ENCODE peak calls at places on chromosomes 1 and 21, in nine cellular contexts. One of them, this sample, is unnamed.

GRCh38 chr1:214584805-214585766 is 17.9 kb upstream of the CENPF start:
- DNase-seq in colonic mucosa: no peak
- DNase-seq in GM23338: peak; percentile 71
- DNase-seq in spleen: no peak
- DNase-seq in SK-N-SH: no peak
- DNase-seq in brain microvascular endothelial cell: no peak
- DNase-seq in stomach: no peak
- DNase-seq in Calu3: no peak
- DNase-seq in fibroblast of the aortic adventitia: peak; percentile 77
- DNase-seq in this sample: peak; percentile 65

GRCh38 chr1:19892628-19893168 is 10.5 kb downstream of the OTUD3 start:
- DNase-seq in GM23338: no peak
- DNase-seq in fibroblast of the aortic adventitia: peak; percentile 8
- DNase-seq in stomach: no peak
- DNase-seq in brain microvascular endothelial cell: no peak
- DNase-seq in Calu3: no peak
- DNase-seq in spleen: no peak
- DNase-seq in colonic mucosa: no peak
- DNase-seq in SK-N-SH: no peak
- DNase-seq in this sample: no peak

GRCh38 chr1:7538033-7538432 is 233.1 kb upstream of the VAMP3 start:
- DNase-seq in SK-N-SH: no peak
- DNase-seq in spleen: peak; percentile 24
- DNase-seq in colonic mucosa: no peak
- DNase-seq in brain microvascular endothelial cell: peak; percentile 72
- DNase-seq in Calu3: no peak
- DNase-seq in GM23338: no peak
- DNase-seq in stomach: no peak
- DNase-seq in fibroblast of the aortic adventitia: no peak
- DNase-seq in this sample: peak; percentile 25

GRCh38 chr1:91578320-91579109 is 77.9 kb downstream of the CDC7 start:
- DNase-seq in Calu3: no peak
- DNase-seq in spleen: no peak
- DNase-seq in stomach: no peak
- DNase-seq in SK-N-SH: no peak
- DNase-seq in colonic mucosa: no peak
- DNase-seq in GM23338: no peak
- DNase-seq in brain microvascular endothelial cell: no peak
- DNase-seq in fibroblast of the aortic adventitia: no peak
- DNase-seq in this sample: peak; percentile 16

GRCh38 chr1:179187708-179188471 is 41.6 kb downstream of the ABL2 start:
- DNase-seq in Calu3: no peak
- DNase-seq in brain microvascular endothelial cell: no peak
- DNase-seq in fibroblast of the aortic adventitia: no peak
- DNase-seq in colonic mucosa: no peak
- DNase-seq in stomach: no peak
- DNase-seq in GM23338: no peak
- DNase-seq in spleen: no peak
- DNase-seq in SK-N-SH: no peak
- DNase-seq in this sample: no peak

GRCh38 chr1:156880473-156880872 is 13.0 kb upstream of the PEAR1 start:
- DNase-seq in stomach: no peak
- DNase-seq in Calu3: no peak
- DNase-seq in colonic mucosa: no peak
- DNase-seq in GM23338: no peak
- DNase-seq in SK-N-SH: no peak
- DNase-seq in spleen: no peak
- DNase-seq in brain microvascular endothelial cell: no peak
- DNase-seq in fibroblast of the aortic adventitia: no peak
- DNase-seq in this sample: no peak

GRCh38 chr1:219324629-219325367 is 151.1 kb downstream of the LYPLAL1 start:
- DNase-seq in colonic mucosa: no peak
- DNase-seq in GM23338: no peak
- DNase-seq in stomach: no peak
- DNase-seq in brain microvascular endothelial cell: peak; percentile 90
- DNase-seq in fibroblast of the aortic adventitia: peak; percentile 97
- DNase-seq in SK-N-SH: no peak
- DNase-seq in Calu3: peak; percentile 25
- DNase-seq in spleen: no peak
- DNase-seq in this sample: peak; percentile 92

GRCh38 chr1:110421159-110421777 is 13.8 kb upstream of the LAMTOR5 start:
- DNase-seq in GM23338: no peak
- DNase-seq in fibroblast of the aortic adventitia: peak; percentile 69
- DNase-seq in Calu3: no peak
- DNase-seq in colonic mucosa: no peak
- DNase-seq in SK-N-SH: no peak
- DNase-seq in spleen: no peak
- DNase-seq in brain microvascular endothelial cell: peak; percentile 66
- DNase-seq in stomach: no peak
- DNase-seq in this sample: peak; percentile 66

GRCh38 chr1:68087184-68087583 is 36.8 kb upstream of the DIRAS3 start:
- DNase-seq in SK-N-SH: no peak
- DNase-seq in spleen: no peak
- DNase-seq in stomach: no peak
- DNase-seq in fibroblast of the aortic adventitia: no peak
- DNase-seq in brain microvascular endothelial cell: peak; percentile 6
- DNase-seq in Calu3: no peak
- DNase-seq in GM23338: no peak
- DNase-seq in colonic mucosa: no peak
- DNase-seq in this sample: no peak

GRCh38 chr1:39213511-39214002 is 9.1 kb downstream of the MACF1 start:
- DNase-seq in GM23338: no peak
- DNase-seq in brain microvascular endothelial cell: peak; percentile 54
- DNase-seq in colonic mucosa: no peak
- DNase-seq in stomach: no peak
- DNase-seq in spleen: no peak
- DNase-seq in fibroblast of the aortic adventitia: peak; percentile 71
- DNase-seq in Calu3: no peak
- DNase-seq in SK-N-SH: no peak
- DNase-seq in this sample: peak; percentile 83

GRCh38 chr1:161994153-161994814 is 29.4 kb downstream of the OLFML2B start:
- DNase-seq in fibroblast of the aortic adventitia: peak; percentile 68
- DNase-seq in GM23338: no peak
- DNase-seq in colonic mucosa: no peak
- DNase-seq in SK-N-SH: peak; percentile 32
- DNase-seq in spleen: no peak
- DNase-seq in stomach: no peak
- DNase-seq in Calu3: no peak
- DNase-seq in brain microvascular endothelial cell: no peak
- DNase-seq in this sample: peak; percentile 38

GRCh38 chr1:235972316-235973090 is 92.4 kb downstream of the NID1 start:
- DNase-seq in brain microvascular endothelial cell: peak; percentile 83
- DNase-seq in spleen: no peak
- DNase-seq in colonic mucosa: no peak
- DNase-seq in SK-N-SH: peak; percentile 51
- DNase-seq in GM23338: no peak
- DNase-seq in Calu3: no peak
- DNase-seq in fibroblast of the aortic adventitia: peak; percentile 94
- DNase-seq in stomach: no peak
- DNase-seq in this sample: peak; percentile 87

GRCh38 chr1:71521655-71522264 is 440.9 kb upstream of the ZRANB2 start:
- DNase-seq in Calu3: peak; percentile 51
- DNase-seq in brain microvascular endothelial cell: peak; percentile 11
- DNase-seq in SK-N-SH: peak; percentile 47
- DNase-seq in fibroblast of the aortic adventitia: peak; percentile 74
- DNase-seq in stomach: peak; percentile 39
- DNase-seq in GM23338: peak; percentile 54
- DNase-seq in colonic mucosa: peak; percentile 65
- DNase-seq in spleen: no peak
- DNase-seq in this sample: peak; percentile 18

GRCh38 chr1:75632350-75632949 is 21.5 kb upstream of the SLC44A5 start:
- DNase-seq in Calu3: peak; percentile 36
- DNase-seq in stomach: no peak
- DNase-seq in GM23338: peak; percentile 72
- DNase-seq in fibroblast of the aortic adventitia: peak; percentile 60
- DNase-seq in brain microvascular endothelial cell: peak; percentile 17
- DNase-seq in SK-N-SH: peak; percentile 34
- DNase-seq in spleen: no peak
- DNase-seq in colonic mucosa: no peak
- DNase-seq in this sample: peak; percentile 41

GRCh38 chr21:26801524-26801923 is 43.7 kb downstream of the ADAMTS1 start:
- DNase-seq in stomach: no peak
- DNase-seq in brain microvascular endothelial cell: peak; percentile 48
- DNase-seq in Calu3: no peak
- DNase-seq in spleen: no peak
- DNase-seq in fibroblast of the aortic adventitia: peak; percentile 88
- DNase-seq in GM23338: no peak
- DNase-seq in colonic mucosa: no peak
- DNase-seq in SK-N-SH: no peak
- DNase-seq in this sample: peak; percentile 45

GRCh38 chr1:203026666-203027663 is 674 bp downstream of the PPFIA4 start:
- DNase-seq in spleen: peak; percentile 84
- DNase-seq in stomach: peak; percentile 24
- DNase-seq in fibroblast of the aortic adventitia: no peak
- DNase-seq in GM23338: no peak
- DNase-seq in colonic mucosa: peak; percentile 17
- DNase-seq in SK-N-SH: no peak
- DNase-seq in Calu3: no peak
- DNase-seq in brain microvascular endothelial cell: no peak
- DNase-seq in this sample: no peak
- TF ChIP-seq CTCF in spleen: no peak
- TF ChIP-seq CTCF in stomach: no peak
- TF ChIP-seq CTCF in fibroblast of the aortic adventitia: peak; percentile 11
- TF ChIP-seq CTCF in GM23338: no peak
- TF ChIP-seq CTCF in colonic mucosa: no peak
- TF ChIP-seq CTCF in SK-N-SH: no peak
- TF ChIP-seq CTCF in Calu3: no peak
- TF ChIP-seq CTCF in brain microvascular endothelial cell: no peak
- TF ChIP-seq CTCF in this sample: no peak

DNA sequence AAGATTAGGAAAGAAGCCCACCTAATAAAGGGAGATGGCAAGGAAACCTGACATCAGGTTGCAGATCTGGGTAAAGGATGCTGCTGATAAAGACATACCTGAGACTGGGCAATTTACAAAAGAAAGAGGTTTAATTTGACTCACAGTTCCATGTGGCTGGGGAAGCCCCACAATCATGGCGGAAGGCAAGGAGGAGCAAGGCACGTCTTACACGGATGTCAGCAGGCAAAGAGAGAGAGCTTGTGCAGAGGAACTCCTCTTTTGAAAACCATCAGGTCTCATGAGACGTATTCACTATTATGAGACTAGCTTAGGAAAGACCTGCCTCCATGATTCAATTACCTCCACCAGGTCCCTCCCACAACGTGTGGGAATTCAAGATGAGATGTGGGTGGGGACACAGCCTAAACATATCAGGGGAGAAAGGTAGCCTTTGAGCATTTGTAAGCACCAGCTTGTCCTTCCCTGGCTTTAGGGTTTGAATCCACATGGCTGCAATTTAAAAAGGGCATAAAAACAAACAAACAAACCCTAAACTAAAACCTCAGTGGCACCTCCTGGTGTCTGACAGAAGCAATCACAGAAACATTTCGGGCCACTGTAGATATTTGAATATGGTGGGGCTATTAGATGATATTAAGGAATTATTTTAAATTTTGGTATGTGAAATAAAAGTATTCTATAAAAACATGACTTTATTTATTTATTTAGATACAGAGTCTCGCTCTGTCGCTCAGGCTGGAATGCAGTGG is 33.1 kb downstream of the SLC2A7 start:
- DNase-seq in spleen: no peak
- DNase-seq in SK-N-SH: no peak
- DNase-seq in Calu3: no peak
- DNase-seq in brain microvascular endothelial cell: no peak
- DNase-seq in fibroblast of the aortic adventitia: no peak
- DNase-seq in colonic mucosa: no peak
- DNase-seq in stomach: no peak
- DNase-seq in GM23338: no peak
- DNase-seq in this sample: no peak
- TF ChIP-seq CTCF in spleen: no peak
- TF ChIP-seq CTCF in SK-N-SH: peak; percentile 35
- TF ChIP-seq CTCF in Calu3: no peak
- TF ChIP-seq CTCF in brain microvascular endothelial cell: peak; percentile 40
- TF ChIP-seq CTCF in fibroblast of the aortic adventitia: peak; percentile 24
- TF ChIP-seq CTCF in colonic mucosa: no peak
- TF ChIP-seq CTCF in stomach: no peak
- TF ChIP-seq CTCF in GM23338: peak; percentile 18
- TF ChIP-seq CTCF in this sample: peak; percentile 71

DNA sequence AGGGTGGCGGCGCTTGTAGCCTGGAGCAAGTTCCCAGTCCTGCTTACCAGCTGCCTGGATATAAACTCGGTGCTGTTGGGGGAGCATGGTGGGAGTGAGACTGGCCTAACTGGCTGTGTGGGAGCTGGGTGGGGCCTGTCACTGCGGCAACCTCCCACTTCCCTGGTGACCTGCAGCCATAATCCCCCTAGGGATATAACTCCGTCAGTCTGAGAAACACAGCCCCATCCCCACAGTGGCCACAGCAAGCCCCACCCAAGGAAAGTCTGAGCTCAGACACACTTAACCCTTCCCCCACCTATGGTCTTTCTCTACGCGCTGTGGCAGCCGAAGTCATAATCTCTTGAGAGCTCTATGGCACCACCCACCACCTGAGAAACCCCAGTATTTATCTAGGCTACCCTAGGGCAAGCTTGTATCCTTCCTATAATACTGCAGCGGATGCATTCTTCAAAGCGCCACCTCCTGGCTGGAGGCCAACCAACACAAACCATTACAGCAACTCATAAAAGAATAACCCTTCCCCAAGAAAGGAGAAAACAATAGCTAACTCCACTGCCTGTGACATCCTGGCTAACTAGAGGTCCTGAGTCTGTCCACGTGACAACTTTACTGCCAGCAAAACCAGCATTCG is 57.4 kb downstream of the ZNF648 start:
- DNase-seq in Calu3: no peak
- DNase-seq in fibroblast of the aortic adventitia: no peak
- DNase-seq in brain microvascular endothelial cell: no peak
- DNase-seq in spleen: no peak
- DNase-seq in GM23338: peak; percentile 46
- DNase-seq in stomach: no peak
- DNase-seq in SK-N-SH: peak; percentile 6
- DNase-seq in colonic mucosa: peak; percentile 25
- DNase-seq in this sample: no peak
- TF ChIP-seq CTCF in Calu3: no peak
- TF ChIP-seq CTCF in fibroblast of the aortic adventitia: no peak
- TF ChIP-seq CTCF in brain microvascular endothelial cell: no peak
- TF ChIP-seq CTCF in spleen: no peak
- TF ChIP-seq CTCF in GM23338: peak; percentile 64
- TF ChIP-seq CTCF in stomach: no peak
- TF ChIP-seq CTCF in SK-N-SH: no peak
- TF ChIP-seq CTCF in colonic mucosa: no peak
- TF ChIP-seq CTCF in this sample: no peak

DNA sequence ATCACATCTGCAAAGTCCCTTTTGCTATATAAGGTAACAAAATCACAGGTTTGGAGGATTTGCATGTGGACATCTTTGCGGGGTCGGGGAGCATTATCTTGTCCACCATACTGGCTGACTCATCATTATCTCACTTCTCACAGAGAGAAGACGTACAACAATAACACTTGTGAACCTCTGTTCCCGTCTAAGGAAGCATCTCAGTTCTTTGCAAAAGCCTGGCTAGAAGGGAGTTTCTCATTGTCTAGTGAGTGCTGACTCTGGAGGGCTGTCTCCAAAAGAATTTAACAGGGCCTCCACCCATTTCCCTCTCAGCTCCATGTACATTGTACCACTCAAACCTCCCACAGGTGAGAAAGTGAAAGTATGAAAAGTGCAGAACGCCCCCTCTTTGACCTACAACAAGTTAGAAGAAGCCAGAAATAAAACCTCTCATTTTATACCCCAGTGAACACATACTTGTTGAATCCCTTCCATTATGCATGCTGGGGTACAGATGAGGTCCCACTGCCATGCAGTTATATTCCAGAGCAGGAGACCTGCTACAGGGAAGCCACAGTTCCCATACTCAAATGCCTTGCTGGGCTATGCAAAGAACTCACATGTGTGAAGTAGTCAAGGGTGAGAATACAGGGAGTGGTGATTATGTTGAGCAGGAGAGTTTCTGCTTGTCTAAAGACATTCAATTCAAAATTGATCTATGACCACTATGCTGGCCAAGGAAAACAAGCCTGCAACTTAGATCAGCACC is 121.7 kb upstream of the PRDX6 start:
- DNase-seq in spleen: no peak
- DNase-seq in Calu3: no peak
- DNase-seq in GM23338: no peak
- DNase-seq in SK-N-SH: no peak
- DNase-seq in brain microvascular endothelial cell: peak; percentile 62
- DNase-seq in fibroblast of the aortic adventitia: no peak
- DNase-seq in stomach: no peak
- DNase-seq in colonic mucosa: no peak
- DNase-seq in this sample: no peak
- TF ChIP-seq CTCF in spleen: no peak
- TF ChIP-seq CTCF in Calu3: no peak
- TF ChIP-seq CTCF in GM23338: no peak
- TF ChIP-seq CTCF in SK-N-SH: no peak
- TF ChIP-seq CTCF in brain microvascular endothelial cell: no peak
- TF ChIP-seq CTCF in fibroblast of the aortic adventitia: no peak
- TF ChIP-seq CTCF in stomach: no peak
- TF ChIP-seq CTCF in colonic mucosa: no peak
- TF ChIP-seq CTCF in this sample: no peak

This sample was measured in HFFc6.